ENCODE peak calls at places on chromosome 7, in six cellular contexts. S is stimulated activated CD8-positive, alpha-beta memory T cell treated with anti-CD3 and anti-CD28 coated beads, Interleukin-4, amount 100 ng/mL, for 1 hour; L is mucosa of descending colon; A is activated B cell treated with CpG ODN at 0.5 μM for 24 hours; F is GDM1; I is A172. O is an unnamed sample.

GRCh38 chr7:1068656-1069055 is 19.3 kb upstream of the GPER1 start:
- DNase-seq in A (no peak), L (no peak), I (no peak), S (no peak), F (no peak), O (no peak)

GRCh38 chr7:36630112-36630650 is 94.1 kb downstream of the AOAH start:
- DNase-seq in F (no peak), A (no peak), L (no peak), S (no peak), I (no peak), O (no peak)

GRCh38 chr7:130393799-130394411 is 13.6 kb downstream of the CPA1 start:
- DNase-seq in I (no peak), S (no peak), L (no peak), A (no peak), F (no peak), O (peak; percentile 44)

GRCh38 chr7:142485617-142486226 is 227.9 kb upstream of the PRSS58 start:
- DNase-seq in L (no peak), A (no peak), S (no peak), F (peak; percentile 47), I (no peak), O (no peak)

GRCh38 chr7:38335123-38335489 is 61.7 kb upstream of the TARP start:
- DNase-seq in A (no peak), F (no peak), S (no peak), L (no peak), I (no peak), O (peak; percentile 83)

GRCh38 chr7:131950758-131951157 is 394.3 kb upstream of the PODXL start:
- DNase-seq in I (peak; percentile 58), F (no peak), A (no peak), S (no peak), L (no peak), O (no peak)

GRCh38 chr7:4962872-4963775 is 4.1 kb upstream of the MMD2 start:
- DNase-seq in F (no peak), I (no peak), S (no peak), A (no peak), L (no peak), O (no peak)

GRCh38 chr7:196778-197321 is 4.5 kb downstream of the FAM20C start:
- DNase-seq in I (no peak), F (no peak), S (no peak), L (no peak), A (no peak), O (no peak)

GRCh38 chr7:114917211-114917839 is 4.6 kb upstream of the MDFIC start:
- DNase-seq in F (no peak), L (no peak), S (no peak), A (no peak), I (no peak), O (no peak)

GRCh38 chr7:100166966-100167911 is 1.2 kb downstream of the GAL3ST4 start:
- DNase-seq in F (no peak), S (no peak), L (no peak), I (no peak), A (no peak), O (no peak)

GRCh38 chr7:155344270-155344617 is 46.6 kb downstream of the INSIG1 start:
- DNase-seq in I (no peak), L (no peak), S (no peak), A (no peak), F (no peak), O (no peak)

GRCh38 chr7:80153446-80153845 is 18.8 kb downstream of the GNAI1 start:
- DNase-seq in F (no peak), A (no peak), I (no peak), L (no peak), S (no peak), O (no peak)

GRCh38 chr7:105210721-105211205 is 178.0 kb downstream of the SRPK2 start:
- DNase-seq in S (no peak), A (no peak), F (no peak), L (no peak), I (no peak), O (no peak)

GRCh38 chr7:137519964-137520363 is 176.4 kb upstream of the PTN start:
- DNase-seq in A (no peak), I (no peak), L (no peak), S (no peak), F (no peak), O (no peak)

GRCh38 chr7:31875424-31875823 is 188.4 kb downstream of the PPP1R17 start:
- DNase-seq in A (no peak), I (peak; percentile 92), S (no peak), L (no peak), F (peak; percentile 37), O (peak; percentile 71)

GRCh38 chr7:45573199-45573598 is 969 bp upstream of the ADCY1 start:
- DNase-seq in S (no peak), F (no peak), L (no peak), I (no peak), A (no peak), O (no peak)

GRCh38 chr7:141550694-141551079 is 523 bp upstream of the AGK start:
- DNase-seq in A (no peak), S (no peak), L (peak; percentile 30), F (no peak), I (no peak), O (no peak)

GRCh38 chr7:91519241-91520200 is 255.3 kb downstream of the FZD1 start:
- DNase-seq in F (no peak), A (no peak), S (no peak), L (no peak), I (peak; percentile 20), O (no peak)

GRCh38 chr7:143455494-143455893 is 12.2 kb downstream of the TAS2R60 start:
- DNase-seq in S (no peak), F (no peak), I (no peak), L (no peak), A (no peak), O (no peak)

GRCh38 chr7:55441668-55442305 is 76.7 kb downstream of the LANCL2 start:
- DNase-seq in A (no peak), S (no peak), L (no peak), I (peak; percentile 64), F (no peak), O (no peak)

GRCh38 chr7:70415179-70415972 is 716.6 kb upstream of the GALNT17 start:
- DNase-seq in F (no peak), L (no peak), S (no peak), A (no peak), I (no peak), O (no peak)

GRCh38 chr7:130845581-130846085 is 111.6 kb upstream of the KLF14 start:
- DNase-seq in I (peak; percentile 89), A (no peak), L (no peak), F (no peak), S (no peak), O (no peak)

GRCh38 chr7:726084-726853 is at the start of gene DNAAF5:
- DNase-seq in A (peak; percentile 87), F (peak; percentile 78), L (peak; percentile 92), I (peak; percentile 87), S (peak; percentile 74), O (peak; percentile 89)

GRCh38 chr7:109695386-109695785 is 1125.7 kb downstream of the DNAJB9 start:
- DNase-seq in I (no peak), S (no peak), L (no peak), F (no peak), A (no peak), O (no peak)

GRCh38 chr7:8204674-8205377 is 57.1 kb downstream of the ICA1 start:
- DNase-seq in I (no peak), L (no peak), A (no peak), F (no peak), S (no peak), O (no peak)

GRCh38 chr7:141737118-141737835 is 881 bp upstream of the SSBP1 start:
- DNase-seq in S (no peak), L (peak; percentile 39), A (no peak), F (no peak), I (peak; percentile 18), O (peak; percentile 49)

GRCh38 chr7:112080974-112081373 is 125.2 kb downstream of the DOCK4 start:
- DNase-seq in I (no peak), L (no peak), S (no peak), F (peak; percentile 67), A (no peak), O (peak; percentile 72)

GRCh38 chr7:10536561-10536960 is 437.1 kb upstream of the PHF14 start:
- DNase-seq in F (no peak), L (no peak), S (no peak), A (no peak), I (no peak), O (no peak)

GRCh38 chr7:34156336-34156735 is 251.0 kb downstream of the BMPER start:
- DNase-seq in L (no peak), S (no peak), I (peak; percentile 72), A (no peak), F (no peak), O (no peak)

GRCh38 chr7:32070406-32071360 is at the start of gene PDE1C:
- DNase-seq in I (no peak), A (no peak), L (peak; percentile 23), F (no peak), S (no peak), O (no peak)

GRCh38 chr7:100675581-100676350 is 2.2 kb downstream of the GNB2 start:
- DNase-seq in A (peak; percentile 77), S (peak; percentile 71), I (peak; percentile 67), F (no peak), L (peak; percentile 84), O (peak; percentile 93)

GRCh38 chr7:5452937-5453540 is 29.4 kb upstream of the TNRC18 start:
- DNase-seq in I (peak; percentile 70), S (no peak), F (peak; percentile 27), A (no peak), L (no peak), O (peak; percentile 41)

GRCh38 chr7:21944616-21945373 is 904 bp downstream of the CDCA7L start:
- DNase-seq in S (no peak), L (peak; percentile 83), F (no peak), A (peak; percentile 39), I (peak; percentile 16), O (peak; percentile 37)

GRCh38 chr7:106394526-106394925 is 109.7 kb upstream of the NAMPT start:
- DNase-seq in A (no peak), F (no peak), S (no peak), I (no peak), L (no peak), O (no peak)

GRCh38 chr7:35004531-35005096 is 32.7 kb downstream of the DPY19L1 start:
- DNase-seq in S (no peak), I (peak; percentile 31), A (no peak), F (no peak), L (no peak), O (no peak)

GRCh38 chr7:1499367-1500029 is 4.7 kb downstream of the INTS1 start:
- DNase-seq in I (no peak), A (no peak), F (no peak), S (no peak), L (no peak), O (no peak)

GRCh38 chr7:47953822-47954221 is 5.6 kb upstream of the PKD1L1 start:
- DNase-seq in S (no peak), A (no peak), L (no peak), I (no peak), F (no peak), O (no peak)

GRCh38 chr7:28554791-28555471 is 142.6 kb downstream of the CREB5 start:
- DNase-seq in A (no peak), S (no peak), F (no peak), L (no peak), I (no peak), O (no peak)

GRCh38 chr7:123437447-123437995 is 96.9 kb downstream of the IQUB start:
- DNase-seq in S (no peak), A (no peak), I (peak; percentile 65), L (no peak), F (no peak), O (no peak)